ENCODE peak calls at places on chromosomes 16 and 17, in ten cellular contexts. One of them, this sample, is unnamed.
A peak's percentile ranks its signal among the peaks of the same experiment; 100 is the strongest.

GRCh38 chr16:14240216-14240843 is 169.2 kb downstream of the MRTFB start:
- DNase-seq in HEK293T: no peak
- DNase-seq in HT1080: no peak
- DNase-seq in cardiac muscle cell: peak; percentile 17
- DNase-seq in stimulated activated CD4-positive, alpha-beta T cell treated with anti-CD3 and anti-CD28 coated beads, Interleukin-15, amount 100 ng/mL, for 24 hours: no peak
- DNase-seq in ELR: no peak
- DNase-seq in astrocyte of the spinal cord: peak; percentile 13
- DNase-seq in CD4-positive, alpha-beta memory T cell: no peak
- DNase-seq in erythroblast: peak; percentile 2
- DNase-seq in activated gamma-delta T cell treated with anti-CD3 and anti-CD28 coated beads, Interleukin-2, amount 50 U/mL, for 16 hours: no peak
- DNase-seq in this sample: no peak

GRCh38 chr17:17315142-17315821 is 12.1 kb downstream of the NT5M start:
- DNase-seq in astrocyte of the spinal cord: no peak
- DNase-seq in stimulated activated CD4-positive, alpha-beta T cell treated with anti-CD3 and anti-CD28 coated beads, Interleukin-15, amount 100 ng/mL, for 24 hours: no peak
- DNase-seq in HEK293T: no peak
- DNase-seq in ELR: no peak
- DNase-seq in activated gamma-delta T cell treated with anti-CD3 and anti-CD28 coated beads, Interleukin-2, amount 50 U/mL, for 16 hours: no peak
- DNase-seq in cardiac muscle cell: no peak
- DNase-seq in HT1080: no peak
- DNase-seq in CD4-positive, alpha-beta memory T cell: no peak
- DNase-seq in erythroblast: no peak
- DNase-seq in this sample: no peak

GRCh38 chr17:78058001-78058400 is 70.6 kb downstream of the TMC6 start:
- DNase-seq in CD4-positive, alpha-beta memory T cell: no peak
- DNase-seq in cardiac muscle cell: no peak
- DNase-seq in erythroblast: no peak
- DNase-seq in astrocyte of the spinal cord: no peak
- DNase-seq in ELR: no peak
- DNase-seq in HT1080: no peak
- DNase-seq in stimulated activated CD4-positive, alpha-beta T cell treated with anti-CD3 and anti-CD28 coated beads, Interleukin-15, amount 100 ng/mL, for 24 hours: no peak
- DNase-seq in HEK293T: peak; percentile 23
- DNase-seq in activated gamma-delta T cell treated with anti-CD3 and anti-CD28 coated beads, Interleukin-2, amount 50 U/mL, for 16 hours: no peak
- DNase-seq in this sample: no peak

GRCh38 chr16:87877942-87878507 is 8.7 kb upstream of the SLC7A5 start:
- DNase-seq in stimulated activated CD4-positive, alpha-beta T cell treated with anti-CD3 and anti-CD28 coated beads, Interleukin-15, amount 100 ng/mL, for 24 hours: peak; percentile 67
- DNase-seq in CD4-positive, alpha-beta memory T cell: no peak
- DNase-seq in cardiac muscle cell: no peak
- DNase-seq in astrocyte of the spinal cord: no peak
- DNase-seq in HT1080: no peak
- DNase-seq in activated gamma-delta T cell treated with anti-CD3 and anti-CD28 coated beads, Interleukin-2, amount 50 U/mL, for 16 hours: no peak
- DNase-seq in ELR: no peak
- DNase-seq in HEK293T: no peak
- DNase-seq in erythroblast: no peak
- DNase-seq in this sample: no peak

GRCh38 chr16:28163699-28164584 is 47.8 kb downstream of the XPO6 start:
- DNase-seq in HEK293T: no peak
- DNase-seq in ELR: no peak
- DNase-seq in CD4-positive, alpha-beta memory T cell: no peak
- DNase-seq in stimulated activated CD4-positive, alpha-beta T cell treated with anti-CD3 and anti-CD28 coated beads, Interleukin-15, amount 100 ng/mL, for 24 hours: no peak
- DNase-seq in cardiac muscle cell: no peak
- DNase-seq in activated gamma-delta T cell treated with anti-CD3 and anti-CD28 coated beads, Interleukin-2, amount 50 U/mL, for 16 hours: no peak
- DNase-seq in astrocyte of the spinal cord: peak; percentile 86
- DNase-seq in HT1080: no peak
- DNase-seq in erythroblast: peak; percentile 10
- DNase-seq in this sample: no peak

GRCh38 chr17:61076649-61077048 is 323.0 kb upstream of the TBX2 start:
- DNase-seq in CD4-positive, alpha-beta memory T cell: no peak
- DNase-seq in erythroblast: no peak
- DNase-seq in activated gamma-delta T cell treated with anti-CD3 and anti-CD28 coated beads, Interleukin-2, amount 50 U/mL, for 16 hours: no peak
- DNase-seq in ELR: no peak
- DNase-seq in astrocyte of the spinal cord: peak; percentile 22
- DNase-seq in cardiac muscle cell: no peak
- DNase-seq in HEK293T: no peak
- DNase-seq in stimulated activated CD4-positive, alpha-beta T cell treated with anti-CD3 and anti-CD28 coated beads, Interleukin-15, amount 100 ng/mL, for 24 hours: no peak
- DNase-seq in HT1080: no peak
- DNase-seq in this sample: no peak

GRCh38 chr17:61631800-61632199 is 40.8 kb upstream of the NACA2 start:
- DNase-seq in cardiac muscle cell: no peak
- DNase-seq in CD4-positive, alpha-beta memory T cell: no peak
- DNase-seq in ELR: no peak
- DNase-seq in stimulated activated CD4-positive, alpha-beta T cell treated with anti-CD3 and anti-CD28 coated beads, Interleukin-15, amount 100 ng/mL, for 24 hours: no peak
- DNase-seq in astrocyte of the spinal cord: no peak
- DNase-seq in HEK293T: no peak
- DNase-seq in HT1080: no peak
- DNase-seq in erythroblast: no peak
- DNase-seq in activated gamma-delta T cell treated with anti-CD3 and anti-CD28 coated beads, Interleukin-2, amount 50 U/mL, for 16 hours: no peak
- DNase-seq in this sample: no peak

GRCh38 chr17:72404872-72405271 is 284.1 kb downstream of the SOX9 start:
- DNase-seq in astrocyte of the spinal cord: peak; percentile 62
- DNase-seq in ELR: peak; percentile 62
- DNase-seq in CD4-positive, alpha-beta memory T cell: no peak
- DNase-seq in HT1080: peak; percentile 76
- DNase-seq in cardiac muscle cell: no peak
- DNase-seq in stimulated activated CD4-positive, alpha-beta T cell treated with anti-CD3 and anti-CD28 coated beads, Interleukin-15, amount 100 ng/mL, for 24 hours: no peak
- DNase-seq in activated gamma-delta T cell treated with anti-CD3 and anti-CD28 coated beads, Interleukin-2, amount 50 U/mL, for 16 hours: no peak
- DNase-seq in HEK293T: no peak
- DNase-seq in erythroblast: no peak
- DNase-seq in this sample: no peak

GRCh38 chr17:33225509-33225908 is 67.6 kb downstream of the ASIC2 start:
- DNase-seq in astrocyte of the spinal cord: no peak
- DNase-seq in erythroblast: no peak
- DNase-seq in stimulated activated CD4-positive, alpha-beta T cell treated with anti-CD3 and anti-CD28 coated beads, Interleukin-15, amount 100 ng/mL, for 24 hours: no peak
- DNase-seq in ELR: no peak
- DNase-seq in CD4-positive, alpha-beta memory T cell: no peak
- DNase-seq in activated gamma-delta T cell treated with anti-CD3 and anti-CD28 coated beads, Interleukin-2, amount 50 U/mL, for 16 hours: no peak
- DNase-seq in HEK293T: no peak
- DNase-seq in HT1080: no peak
- DNase-seq in cardiac muscle cell: no peak
- DNase-seq in this sample: no peak

GRCh38 chr17:59838196-59838911 is 54.4 kb downstream of the TUBD1 start:
- DNase-seq in activated gamma-delta T cell treated with anti-CD3 and anti-CD28 coated beads, Interleukin-2, amount 50 U/mL, for 16 hours: no peak
- DNase-seq in CD4-positive, alpha-beta memory T cell: peak; percentile 56
- DNase-seq in HEK293T: no peak
- DNase-seq in HT1080: no peak
- DNase-seq in stimulated activated CD4-positive, alpha-beta T cell treated with anti-CD3 and anti-CD28 coated beads, Interleukin-15, amount 100 ng/mL, for 24 hours: peak; percentile 53
- DNase-seq in cardiac muscle cell: no peak
- DNase-seq in ELR: no peak
- DNase-seq in erythroblast: no peak
- DNase-seq in astrocyte of the spinal cord: peak; percentile 71
- DNase-seq in this sample: no peak

GRCh38 chr16:27485126-27485525 is 64.6 kb downstream of the GTF3C1 start:
- DNase-seq in ELR: no peak
- DNase-seq in astrocyte of the spinal cord: no peak
- DNase-seq in erythroblast: no peak
- DNase-seq in cardiac muscle cell: no peak
- DNase-seq in stimulated activated CD4-positive, alpha-beta T cell treated with anti-CD3 and anti-CD28 coated beads, Interleukin-15, amount 100 ng/mL, for 24 hours: no peak
- DNase-seq in CD4-positive, alpha-beta memory T cell: no peak
- DNase-seq in HEK293T: no peak
- DNase-seq in HT1080: no peak
- DNase-seq in activated gamma-delta T cell treated with anti-CD3 and anti-CD28 coated beads, Interleukin-2, amount 50 U/mL, for 16 hours: no peak
- DNase-seq in this sample: no peak

GRCh38 chr16:66924527-66925321 is 611 bp downstream of the RRAD start:
- DNase-seq in HEK293T: no peak
- DNase-seq in astrocyte of the spinal cord: no peak
- DNase-seq in HT1080: no peak
- DNase-seq in CD4-positive, alpha-beta memory T cell: peak; percentile 34
- DNase-seq in erythroblast: peak; percentile 61
- DNase-seq in ELR: peak; percentile 37
- DNase-seq in activated gamma-delta T cell treated with anti-CD3 and anti-CD28 coated beads, Interleukin-2, amount 50 U/mL, for 16 hours: no peak
- DNase-seq in stimulated activated CD4-positive, alpha-beta T cell treated with anti-CD3 and anti-CD28 coated beads, Interleukin-15, amount 100 ng/mL, for 24 hours: peak; percentile 56
- DNase-seq in cardiac muscle cell: peak; percentile 83
- DNase-seq in this sample: no peak

This sample was measured in T-cell.